ENCODE peak calls at places on chromosomes 11 and 22, in eight cellular contexts. One of them, this sample, is unnamed. For H3K36me3, the result is how much of the 10 kb centered on the place peaks cover.

GRCh38 chr11:110331626-110332025 is 35.2 kb upstream of the RDX start:
- DNase-seq in spleen: no peak
- DNase-seq in CD8-positive, alpha-beta memory T cell: no peak
- DNase-seq in uterus: no peak
- DNase-seq in astrocyte: no peak
- DNase-seq in mammary epithelial cell: no peak
- DNase-seq in neural progenitor cell: no peak
- DNase-seq in left ventricle myocardium inferior: no peak
- DNase-seq in this sample: no peak

GRCh38 chr11:42631223-42631843 is 680.5 kb upstream of the API5 start:
- DNase-seq in spleen: no peak
- DNase-seq in CD8-positive, alpha-beta memory T cell: no peak
- DNase-seq in uterus: no peak
- DNase-seq in astrocyte: peak
- DNase-seq in mammary epithelial cell: peak
- DNase-seq in neural progenitor cell: peak
- DNase-seq in left ventricle myocardium inferior: no peak
- DNase-seq in this sample: no peak

GRCh38 chr11:7471071-7471470 is 14.2 kb upstream of the OLFML1 start:
- DNase-seq in spleen: no peak
- DNase-seq in CD8-positive, alpha-beta memory T cell: no peak
- DNase-seq in uterus: no peak
- DNase-seq in astrocyte: no peak
- DNase-seq in mammary epithelial cell: no peak
- DNase-seq in neural progenitor cell: no peak
- DNase-seq in left ventricle myocardium inferior: no peak
- DNase-seq in this sample: no peak

GRCh38 chr22:45787770-45788169 is 116.1 kb downstream of the ATXN10 start:
- DNase-seq in spleen: no peak
- DNase-seq in CD8-positive, alpha-beta memory T cell: no peak
- DNase-seq in uterus: no peak
- DNase-seq in astrocyte: no peak
- DNase-seq in mammary epithelial cell: no peak
- DNase-seq in neural progenitor cell: no peak
- DNase-seq in left ventricle myocardium inferior: no peak
- DNase-seq in this sample: no peak

GRCh38 chr11:5369793-5370192 is 13.8 kb upstream of the OR51M1 start:
- DNase-seq in spleen: no peak
- DNase-seq in CD8-positive, alpha-beta memory T cell: no peak
- DNase-seq in uterus: no peak
- DNase-seq in astrocyte: no peak
- DNase-seq in mammary epithelial cell: no peak
- DNase-seq in neural progenitor cell: peak
- DNase-seq in left ventricle myocardium inferior: no peak
- DNase-seq in this sample: no peak

GRCh38 chr22:42922374-42923177 is 65.5 kb upstream of the ARFGAP3 start:
- DNase-seq in spleen: peak
- DNase-seq in CD8-positive, alpha-beta memory T cell: no peak
- DNase-seq in uterus: no peak
- DNase-seq in astrocyte: no peak
- DNase-seq in mammary epithelial cell: no peak
- DNase-seq in neural progenitor cell: no peak
- DNase-seq in left ventricle myocardium inferior: no peak
- DNase-seq in this sample: no peak

GRCh38 chr11:67613960-67614715 is 7.4 kb downstream of the NDUFV1 start:
- DNase-seq in spleen: peak
- DNase-seq in CD8-positive, alpha-beta memory T cell: peak
- DNase-seq in uterus: peak
- DNase-seq in astrocyte: no peak
- DNase-seq in mammary epithelial cell: peak
- DNase-seq in neural progenitor cell: peak
- DNase-seq in left ventricle myocardium inferior: peak
- DNase-seq in this sample: peak

GRCh38 chr22:26986884-26987283 is 329.5 kb downstream of the MIAT start:
- DNase-seq in spleen: no peak
- DNase-seq in CD8-positive, alpha-beta memory T cell: no peak
- DNase-seq in uterus: no peak
- DNase-seq in astrocyte: no peak
- DNase-seq in mammary epithelial cell: no peak
- DNase-seq in neural progenitor cell: peak
- DNase-seq in left ventricle myocardium inferior: no peak
- DNase-seq in this sample: no peak

GRCh38 chr22:35477911-35478582 is 62.6 kb upstream of the RASD2 start:
- DNase-seq in spleen: no peak
- DNase-seq in CD8-positive, alpha-beta memory T cell: no peak
- DNase-seq in uterus: peak
- DNase-seq in astrocyte: peak
- DNase-seq in mammary epithelial cell: no peak
- DNase-seq in neural progenitor cell: no peak
- DNase-seq in left ventricle myocardium inferior: peak
- DNase-seq in this sample: no peak

GRCh38 chr11:42709216-42709615 is 602.6 kb upstream of the API5 start:
- DNase-seq in spleen: no peak
- DNase-seq in CD8-positive, alpha-beta memory T cell: no peak
- DNase-seq in uterus: no peak
- DNase-seq in astrocyte: no peak
- DNase-seq in mammary epithelial cell: no peak
- DNase-seq in neural progenitor cell: peak
- DNase-seq in left ventricle myocardium inferior: no peak
- DNase-seq in this sample: no peak

GRCh38 chr11:6572215-6572614 is 31.2 kb downstream of the RRP8 start:
- DNase-seq in spleen: no peak
- DNase-seq in CD8-positive, alpha-beta memory T cell: no peak
- DNase-seq in uterus: no peak
- DNase-seq in astrocyte: peak
- DNase-seq in mammary epithelial cell: peak
- DNase-seq in neural progenitor cell: no peak
- DNase-seq in left ventricle myocardium inferior: no peak
- DNase-seq in this sample: no peak

GRCh38 chr11:46617451-46618314 is at the start of gene ATG13:
- DNase-seq in spleen: peak
- DNase-seq in CD8-positive, alpha-beta memory T cell: peak
- DNase-seq in uterus: peak
- DNase-seq in astrocyte: peak
- DNase-seq in mammary epithelial cell: peak
- DNase-seq in neural progenitor cell: peak
- DNase-seq in left ventricle myocardium inferior: peak
- DNase-seq in this sample: peak

GRCh38 chr11:35305670-35306382 is 113.5 kb downstream of the SLC1A2 start:
- DNase-seq in spleen: no peak
- DNase-seq in CD8-positive, alpha-beta memory T cell: peak
- DNase-seq in uterus: no peak
- DNase-seq in astrocyte: no peak
- DNase-seq in mammary epithelial cell: no peak
- DNase-seq in neural progenitor cell: peak
- DNase-seq in left ventricle myocardium inferior: no peak
- DNase-seq in this sample: no peak

GRCh38 chr22:46408568-46409506 is 73.3 kb downstream of the TRMU start:
- DNase-seq in spleen: no peak
- DNase-seq in CD8-positive, alpha-beta memory T cell: no peak
- DNase-seq in uterus: no peak
- DNase-seq in astrocyte: no peak
- DNase-seq in mammary epithelial cell: no peak
- DNase-seq in neural progenitor cell: no peak
- DNase-seq in left ventricle myocardium inferior: no peak
- DNase-seq in this sample: no peak

GRCh38 chr22:46514592-46515207 is 22.7 kb downstream of the CELSR1 start:
- DNase-seq in spleen: no peak
- DNase-seq in CD8-positive, alpha-beta memory T cell: no peak
- DNase-seq in uterus: no peak
- DNase-seq in astrocyte: peak
- DNase-seq in mammary epithelial cell: peak
- DNase-seq in neural progenitor cell: no peak
- DNase-seq in left ventricle myocardium inferior: no peak
- DNase-seq in this sample: peak

GRCh38 chr11:32081901-32082300 is 9.0 kb upstream of the RCN1 start:
- DNase-seq in spleen: no peak
- DNase-seq in CD8-positive, alpha-beta memory T cell: no peak
- DNase-seq in uterus: no peak
- DNase-seq in astrocyte: no peak
- DNase-seq in mammary epithelial cell: no peak
- DNase-seq in neural progenitor cell: no peak
- DNase-seq in left ventricle myocardium inferior: no peak
- DNase-seq in this sample: no peak

GRCh38 chr11:102518296-102519094 is 12.1 kb downstream of the MMP7 start:
- DNase-seq in spleen: no peak
- DNase-seq in CD8-positive, alpha-beta memory T cell: no peak
- DNase-seq in uterus: no peak
- DNase-seq in astrocyte: peak
- DNase-seq in mammary epithelial cell: peak
- DNase-seq in neural progenitor cell: peak
- DNase-seq in left ventricle myocardium inferior: no peak
- DNase-seq in this sample: no peak

GRCh38 chr11:74279256-74279655 is 32.2 kb downstream of the P4HA3 start:
- DNase-seq in spleen: no peak
- DNase-seq in CD8-positive, alpha-beta memory T cell: no peak
- DNase-seq in uterus: no peak
- DNase-seq in astrocyte: no peak
- DNase-seq in mammary epithelial cell: no peak
- DNase-seq in neural progenitor cell: no peak
- DNase-seq in left ventricle myocardium inferior: no peak
- DNase-seq in this sample: no peak

GRCh38 chr11:35158371-35159081 is 19.6 kb downstream of the CD44 start:
- DNase-seq in spleen: no peak
- DNase-seq in CD8-positive, alpha-beta memory T cell: no peak
- DNase-seq in uterus: peak
- DNase-seq in astrocyte: no peak
- DNase-seq in mammary epithelial cell: peak
- DNase-seq in neural progenitor cell: no peak
- DNase-seq in left ventricle myocardium inferior: no peak
- DNase-seq in this sample: no peak

GRCh38 chr11:3109921-3110706 is 52.9 kb upstream of the CARS1 start:
- DNase-seq in spleen: peak
- DNase-seq in CD8-positive, alpha-beta memory T cell: peak
- DNase-seq in uterus: peak
- DNase-seq in astrocyte: no peak
- DNase-seq in mammary epithelial cell: peak
- DNase-seq in neural progenitor cell: peak
- DNase-seq in left ventricle myocardium inferior: no peak
- DNase-seq in this sample: peak

GRCh38 chr11:1667906-1668305 is 29.1 kb upstream of the KRTAP5-6 start:
- DNase-seq in spleen: no peak
- DNase-seq in CD8-positive, alpha-beta memory T cell: no peak
- DNase-seq in uterus: no peak
- DNase-seq in astrocyte: no peak
- DNase-seq in mammary epithelial cell: no peak
- DNase-seq in neural progenitor cell: no peak
- DNase-seq in left ventricle myocardium inferior: no peak
- DNase-seq in this sample: no peak

GRCh38 chr11:64767344-64768299 is 7.8 kb upstream of the PYGM start:
- DNase-seq in spleen: peak
- DNase-seq in CD8-positive, alpha-beta memory T cell: peak
- DNase-seq in uterus: peak
- DNase-seq in astrocyte: peak
- DNase-seq in mammary epithelial cell: no peak
- DNase-seq in neural progenitor cell: peak
- DNase-seq in left ventricle myocardium inferior: peak
- DNase-seq in this sample: peak

DNA sequence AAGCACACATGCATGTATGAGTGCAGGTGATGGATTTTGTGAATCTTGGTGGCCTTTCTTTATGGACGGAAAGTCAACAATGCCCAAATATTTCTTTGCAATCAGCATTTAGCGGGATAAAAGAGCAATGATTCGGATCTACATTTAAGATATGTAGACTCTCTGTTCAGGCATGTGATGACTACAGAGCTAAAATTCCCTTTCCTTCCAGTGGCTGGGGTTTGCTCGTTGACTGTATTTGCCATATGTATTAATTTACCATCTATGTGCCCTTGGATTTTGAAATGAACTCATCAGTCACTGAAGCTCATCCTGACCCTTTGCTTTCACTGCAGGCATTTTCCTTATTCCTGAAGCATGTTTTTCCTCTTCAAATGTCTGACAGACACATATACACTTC is 13.6 kb downstream of the BLID start:
- DNase-seq in spleen: no peak
- DNase-seq in CD8-positive, alpha-beta memory T cell: no peak
- DNase-seq in uterus: no peak
- DNase-seq in astrocyte: no peak
- DNase-seq in mammary epithelial cell: no peak
- DNase-seq in neural progenitor cell: no peak
- DNase-seq in left ventricle myocardium inferior: no peak
- DNase-seq in this sample: no peak
- H3K4me3 ChIP-seq in spleen: no peak
- H3K4me3 ChIP-seq in CD8-positive, alpha-beta memory T cell: no peak
- H3K4me3 ChIP-seq in uterus: no peak
- H3K4me3 ChIP-seq in astrocyte: peak
- H3K4me3 ChIP-seq in mammary epithelial cell: no peak
- H3K4me3 ChIP-seq in neural progenitor cell: no peak
- H3K4me3 ChIP-seq in left ventricle myocardium inferior: peak
- H3K4me3 ChIP-seq in this sample: no peak

DNA sequence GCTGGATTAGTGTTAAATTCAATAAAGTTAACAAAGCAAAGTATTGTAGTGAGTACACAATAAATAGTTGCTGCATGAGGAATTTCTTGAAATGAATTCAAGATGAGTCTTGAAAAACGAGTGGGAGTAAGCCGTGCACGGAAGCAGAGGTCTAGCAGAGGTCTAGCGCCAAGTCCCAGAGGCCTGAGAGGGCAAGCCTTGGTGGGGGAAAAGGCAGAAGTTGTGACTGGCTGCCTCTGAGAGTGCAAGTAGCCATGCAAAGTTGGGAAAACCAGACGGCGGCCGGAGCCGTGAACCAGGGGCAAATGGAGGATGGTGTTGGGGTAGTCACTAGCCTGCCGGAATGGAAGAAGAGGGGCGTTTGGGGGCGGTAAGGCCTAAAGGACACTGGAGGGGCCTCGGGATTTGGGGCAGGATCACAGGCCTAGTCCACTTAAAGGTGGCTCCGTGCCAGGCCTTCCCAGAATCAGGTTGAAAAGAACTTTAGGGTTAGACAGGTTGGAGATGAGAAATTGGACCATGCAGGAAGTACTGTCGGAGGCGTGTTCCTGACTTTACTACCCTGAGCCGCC is 379 bp upstream of the SLC3A2 start:
- DNase-seq in spleen: peak
- DNase-seq in CD8-positive, alpha-beta memory T cell: no peak
- DNase-seq in uterus: peak
- DNase-seq in astrocyte: peak
- DNase-seq in mammary epithelial cell: peak
- DNase-seq in neural progenitor cell: no peak
- DNase-seq in left ventricle myocardium inferior: no peak
- DNase-seq in this sample: peak
- H3K36me3 ChIP-seq in spleen: under half
- H3K36me3 ChIP-seq in CD8-positive, alpha-beta memory T cell: under half
- H3K36me3 ChIP-seq in uterus: under half
- H3K36me3 ChIP-seq in astrocyte: under half
- H3K36me3 ChIP-seq in mammary epithelial cell: under half
- H3K36me3 ChIP-seq in neural progenitor cell: under half
- H3K36me3 ChIP-seq in left ventricle myocardium inferior: under half
- H3K36me3 ChIP-seq in this sample: half or more

GRCh38 chr11:130873766-130874165 is 42.5 kb downstream of the SNX19 start:
- DNase-seq in spleen: no peak
- DNase-seq in CD8-positive, alpha-beta memory T cell: no peak
- DNase-seq in uterus: no peak
- DNase-seq in astrocyte: peak
- DNase-seq in mammary epithelial cell: peak
- DNase-seq in neural progenitor cell: no peak
- DNase-seq in left ventricle myocardium inferior: no peak
- DNase-seq in this sample: no peak
- H3K4me3 ChIP-seq in spleen: no peak
- H3K4me3 ChIP-seq in CD8-positive, alpha-beta memory T cell: no peak
- H3K4me3 ChIP-seq in uterus: no peak
- H3K4me3 ChIP-seq in astrocyte: no peak
- H3K4me3 ChIP-seq in mammary epithelial cell: no peak
- H3K4me3 ChIP-seq in neural progenitor cell: no peak
- H3K4me3 ChIP-seq in left ventricle myocardium inferior: no peak
- H3K4me3 ChIP-seq in this sample: no peak

GRCh38 chr11:11969380-11970215 is 38.8 kb downstream of the DKK3 start:
- DNase-seq in spleen: peak
- DNase-seq in CD8-positive, alpha-beta memory T cell: no peak
- DNase-seq in uterus: no peak
- DNase-seq in astrocyte: no peak
- DNase-seq in mammary epithelial cell: no peak
- DNase-seq in neural progenitor cell: no peak
- DNase-seq in left ventricle myocardium inferior: peak
- DNase-seq in this sample: no peak
- H3K36me3 ChIP-seq in spleen: under half
- H3K36me3 ChIP-seq in CD8-positive, alpha-beta memory T cell: under half
- H3K36me3 ChIP-seq in uterus: under half
- H3K36me3 ChIP-seq in astrocyte: under half
- H3K36me3 ChIP-seq in mammary epithelial cell: under half
- H3K36me3 ChIP-seq in neural progenitor cell: under half
- H3K36me3 ChIP-seq in left ventricle myocardium inferior: under half
- H3K36me3 ChIP-seq in this sample: under half